ENCODE peak calls at places on chromosomes 7 and 10, in six cellular contexts. M is left cardiac atrium, P is AG04450, E is right cardiac atrium, C is A549, Q is brain microvascular endothelial cell. S is an unnamed sample.
A peak's percentile ranks its signal among the peaks of the same experiment; 100 is the strongest.

GRCh38 chr7:150351587-150352194 is 10.3 kb upstream of the RARRES2 start:
- DNase-seq in M (no peak), Q (no peak), C (no peak), P (no peak), E (no peak), S (no peak)

GRCh38 chr7:142880886-142881505 is 4.5 kb downstream of the TRPV6 start:
- DNase-seq in M (no peak), Q (peak; percentile 11), P (no peak), E (no peak), C (peak; percentile 29), S (no peak)

GRCh38 chr10:79286318-79286951 is 60.8 kb upstream of the PPIF start:
- DNase-seq in C (no peak), P (no peak), Q (peak; percentile 63), E (peak; percentile 90), M (peak; percentile 81), S (no peak)

GRCh38 chr7:77651544-77652162 is 44.6 kb upstream of the RSBN1L start:
- DNase-seq in Q (peak; percentile 29), P (no peak), C (peak; percentile 32), E (no peak), M (no peak), S (no peak)

GRCh38 chr10:91194497-91195179 is 25.8 kb upstream of the PCGF5 start:
- DNase-seq in P (no peak), M (no peak), E (no peak), Q (peak; percentile 61), C (no peak), S (peak; percentile 79)

GRCh38 chr10:86203162-86203905 is 163.3 kb downstream of the GRID1 start:
- DNase-seq in Q (peak; percentile 9), E (no peak), C (peak; percentile 10), P (no peak), M (no peak), S (no peak)

GRCh38 chr7:18535811-18536413 is 40.4 kb downstream of the HDAC9 start:
- DNase-seq in M (no peak), Q (no peak), P (no peak), C (no peak), E (no peak), S (no peak)

GRCh38 chr7:128041203-128041602 is 10.0 kb upstream of the LRRC4 start:
- DNase-seq in C (no peak), E (no peak), M (no peak), P (peak; percentile 36), Q (peak; percentile 81), S (peak; percentile 55)

GRCh38 chr10:25113231-25114035 is 61.4 kb upstream of the GPR158 start:
- DNase-seq in Q (peak; percentile 68), C (peak; percentile 80), M (peak; percentile 77), E (peak; percentile 76), P (peak; percentile 10), S (peak; percentile 13)

GRCh38 chr10:79487296-79488194 is 24.8 kb upstream of the EIF5AL1 start:
- DNase-seq in Q (peak; percentile 40), E (peak; percentile 74), C (peak; percentile 75), M (peak; percentile 74), P (no peak), S (no peak)

GRCh38 chr10:13167568-13167967 is 6.2 kb downstream of the MCM10 start:
- DNase-seq in Q (no peak), C (no peak), M (no peak), P (no peak), E (no peak), S (no peak)

GRCh38 chr10:125035588-125036298 is 93.8 kb downstream of the ZRANB1 start:
- DNase-seq in M (no peak), Q (no peak), P (no peak), C (no peak), E (peak; percentile 33), S (no peak)

GRCh38 chr7:158048569-158048968 is 539.1 kb downstream of the PTPRN2 start:
- DNase-seq in E (no peak), P (no peak), M (no peak), C (no peak), Q (no peak), S (no peak)

GRCh38 chr7:127993987-127994386 is 37.2 kb downstream of the LRRC4 start:
- DNase-seq in C (no peak), Q (no peak), P (no peak), E (no peak), M (no peak), S (no peak)

GRCh38 chr7:16171928-16172327 is 249.4 kb downstream of the CRPPA start:
- DNase-seq in Q (peak; percentile 26), M (no peak), C (no peak), E (no peak), P (no peak), S (no peak)

GRCh38 chr10:102384053-102384452 is 11.5 kb upstream of the NFKB2 start:
- DNase-seq in P (no peak), M (no peak), E (no peak), C (no peak), Q (no peak), S (no peak)

GRCh38 chr7:55977831-55978230 is 13.4 kb downstream of the NIPSNAP2 start:
- DNase-seq in Q (peak; percentile 86), P (no peak), C (peak; percentile 18), E (no peak), M (no peak), S (peak; percentile 34)

GRCh38 chr10:27801171-27801785 is 55.7 kb upstream of the MKX start:
- DNase-seq in M (no peak), E (no peak), Q (no peak), P (no peak), C (no peak), S (no peak)

GRCh38 chr10:126972622-126973414 is 67.6 kb downstream of the DOCK1 start:
- DNase-seq in Q (peak; percentile 88), M (no peak), C (peak; percentile 72), P (peak; percentile 91), E (no peak), S (peak; percentile 66)

GRCh38 chr10:131180086-131180485 is 131.4 kb downstream of the TCERG1L start:
- DNase-seq in P (no peak), Q (no peak), C (no peak), M (no peak), E (no peak), S (no peak)

GRCh38 chr10:26044123-26044749 is 110.2 kb downstream of the MYO3A start:
- DNase-seq in P (no peak), M (peak; percentile 40), Q (no peak), E (peak; percentile 42), C (no peak), S (no peak)

GRCh38 chr10:101779544-101780186 is 3.6 kb downstream of the NPM3 start:
- DNase-seq in M (peak; percentile 85), E (peak; percentile 94), Q (peak; percentile 48), P (peak; percentile 15), C (peak; percentile 73), S (no peak)

GRCh38 chr10:118729641-118730258 is 25.0 kb downstream of the CACUL1 start:
- DNase-seq in Q (no peak), E (no peak), M (no peak), P (no peak), C (no peak), S (no peak)

GRCh38 chr7:154744226-154744860 is 258.6 kb downstream of the PAXIP1 start:
- DNase-seq in P (no peak), E (peak; percentile 63), Q (no peak), C (peak; percentile 21), M (no peak), S (no peak)

GRCh38 chr10:102612964-102613275 is 31.4 kb upstream of the TRIM8 start:
- DNase-seq in C (no peak), E (peak; percentile 23), M (no peak), Q (no peak), P (no peak), S (no peak)

GRCh38 chr7:70356975-70357374 is 758.7 kb downstream of the AUTS2 start:
- DNase-seq in Q (no peak), P (no peak), E (no peak), M (no peak), C (no peak), S (no peak)

GRCh38 chr10:75542902-75543301 is 111.5 kb downstream of the LRMDA start:
- DNase-seq in C (no peak), E (no peak), Q (peak; percentile 17), M (peak; percentile 26), P (no peak), S (peak; percentile 64)

GRCh38 chr7:41702635-41703371 is at the start of gene INHBA:
- DNase-seq in E (no peak), Q (peak; percentile 97), C (peak; percentile 3), M (peak; percentile 36), P (peak; percentile 78), S (peak; percentile 86)

GRCh38 chr7:99004216-99004615 is 125.9 kb downstream of the TRRAP start:
- DNase-seq in E (no peak), Q (no peak), P (no peak), M (no peak), C (no peak), S (no peak)